ENCODE peak calls at places on chromosomes 3 and 15, in six cellular contexts. S is mesothelial cell of epicardium, X is chondrocyte, D is heart left ventricle, U is astrocyte of the spinal cord, P is fibroblast of the aortic adventitia. T is an unnamed sample.

GRCh38 chr3:110067527-110067926 is 730.2 kb upstream of the DPPA4 start:
- DNase-seq in S (no peak), P (no peak), X (no peak), U (peak; percentile 6), D (no peak), T (no peak)

GRCh38 chr3:190294030-190294429 is 28.2 kb downstream of the CLDN1 start:
- DNase-seq in X (no peak), P (no peak), D (no peak), U (no peak), S (no peak), T (no peak)

GRCh38 chr3:36282774-36283173 is 97.5 kb upstream of the STAC start:
- DNase-seq in D (no peak), S (no peak), P (no peak), X (no peak), U (no peak), T (no peak)

GRCh38 chr3:78794431-78794830 is 973.4 kb downstream of the ROBO1 start:
- DNase-seq in P (no peak), U (no peak), D (no peak), X (no peak), S (no peak), T (no peak)

GRCh38 chr3:163556804-163557203 is 1521.5 kb downstream of the SI start:
- DNase-seq in U (no peak), P (no peak), D (no peak), X (no peak), S (no peak), T (no peak)

GRCh38 chr3:12879191-12879815 is 37.9 kb upstream of the RPL32 start:
- DNase-seq in U (no peak), X (no peak), S (no peak), P (no peak), D (no peak), T (no peak)

GRCh38 chr3:111324645-111325044 is 217.4 kb upstream of the CD96 start:
- DNase-seq in D (no peak), P (no peak), S (no peak), U (no peak), X (no peak), T (no peak)

GRCh38 chr3:178629430-178630178 is 93.4 kb downstream of the KCNMB2 start:
- DNase-seq in U (no peak), P (no peak), D (no peak), X (no peak), S (no peak), T (no peak)

GRCh38 chr3:73622135-73622534 is 2.6 kb downstream of the PDZRN3 start:
- DNase-seq in S (peak; percentile 50), X (no peak), P (peak; percentile 67), D (peak; percentile 76), U (no peak), T (peak; percentile 17)

GRCh38 chr3:68148471-68148870 is 494.1 kb upstream of the SUCLG2 start:
- DNase-seq in X (no peak), U (no peak), P (no peak), D (no peak), S (no peak), T (no peak)

GRCh38 chr3:66744521-66744920 is 243.7 kb upstream of the LRIG1 start:
- DNase-seq in P (no peak), X (no peak), D (no peak), S (no peak), U (no peak), T (no peak)

GRCh38 chr3:143634991-143635390 is 213.3 kb downstream of the SLC9A9 start:
- DNase-seq in S (no peak), D (no peak), P (no peak), U (no peak), X (no peak), T (no peak)

GRCh38 chr3:188901671-188902331 is 270.0 kb upstream of the TPRG1 start:
- DNase-seq in X (no peak), D (no peak), P (no peak), S (no peak), U (no peak), T (no peak)

GRCh38 chr3:46993292-46993691 is 13.8 kb downstream of the NBEAL2 start:
- DNase-seq in D (no peak), U (no peak), X (no peak), S (no peak), P (no peak), T (no peak)

GRCh38 chr3:61172684-61173083 is 78.6 kb downstream of the FHIT start:
- DNase-seq in S (no peak), U (no peak), X (no peak), P (no peak), D (no peak), T (no peak)

GRCh38 chr3:159821148-159821547 is 167.5 kb upstream of the IL12A start:
- DNase-seq in U (peak; percentile 90), X (no peak), P (no peak), S (no peak), D (no peak), T (no peak)

GRCh38 chr15:39135989-39136388 is 444.9 kb upstream of the THBS1 start:
- DNase-seq in S (no peak), U (peak; percentile 89), P (peak; percentile 88), X (no peak), D (no peak), T (peak; percentile 92)

GRCh38 chr3:151969026-151969658 is 95.7 kb downstream of the SUCNR1 start:
- DNase-seq in X (no peak), P (no peak), U (no peak), D (no peak), S (no peak), T (no peak)

GRCh38 chr3:126523745-126524428 is at the start of gene CHST13:
- DNase-seq in U (peak; percentile 8), D (peak; percentile 78), S (peak; percentile 56), X (peak; percentile 85), P (no peak), T (no peak)

GRCh38 chr15:69647160-69647513 is 194.5 kb downstream of the RPLP1 start:
- DNase-seq in P (no peak), X (no peak), U (no peak), S (peak; percentile 36), D (no peak), T (no peak)

GRCh38 chr15:72451224-72451623 is 22.9 kb upstream of the ARIH1 start:
- DNase-seq in D (no peak), S (no peak), X (no peak), P (no peak), U (no peak), T (no peak)

GRCh38 chr15:70806992-70807712 is 43.8 kb upstream of the UACA start:
- DNase-seq in S (no peak), X (no peak), U (peak; percentile 45), P (no peak), D (peak; percentile 79), T (no peak)

GRCh38 chr15:77096131-77096530 is 25.2 kb upstream of the TSPAN3 start:
- DNase-seq in U (no peak), P (no peak), X (no peak), S (no peak), D (no peak), T (no peak)

GRCh38 chr15:77097317-77097721 is 26.4 kb upstream of the TSPAN3 start:
- DNase-seq in U (no peak), D (no peak), X (no peak), P (no peak), S (no peak), T (no peak)

GRCh38 chr15:77097921-77098320 is 27.0 kb upstream of the TSPAN3 start:
- DNase-seq in X (no peak), P (no peak), U (no peak), S (no peak), D (no peak), T (no peak)

GRCh38 chr15:77096541-77096940 is 25.6 kb upstream of the TSPAN3 start:
- DNase-seq in U (no peak), D (no peak), S (no peak), P (no peak), X (no peak), T (no peak)

GRCh38 chr15:77094397-77095030 is 23.6 kb upstream of the TSPAN3 start:
- DNase-seq in S (no peak), D (no peak), P (no peak), X (no peak), U (no peak), T (no peak)
- TF ChIP-seq CTCF in S (no peak), D (no peak), P (peak; percentile 11), X (peak; percentile 55), U (peak; percentile 30), T (peak; percentile 60)

DNA sequence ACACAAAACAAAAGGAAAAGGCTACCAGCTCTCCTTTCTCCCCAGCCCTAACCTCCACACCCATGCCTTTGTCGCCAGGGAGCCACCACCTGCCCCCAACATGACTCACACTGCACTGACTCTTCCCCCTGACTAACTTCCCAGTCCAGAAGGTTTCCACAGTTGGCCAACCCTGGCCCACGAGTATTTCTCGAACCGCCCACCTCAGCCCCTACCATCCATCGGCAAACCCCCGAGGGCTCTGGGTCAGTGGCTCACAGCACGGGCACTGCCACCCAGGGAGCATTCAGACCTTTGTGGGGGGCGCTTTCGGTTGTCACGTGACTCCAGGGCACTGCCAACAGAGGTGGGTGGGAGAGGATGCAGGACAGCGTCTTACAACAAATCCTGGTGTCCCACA is 152.3 kb downstream of the LRRC28 start:
- DNase-seq in U (no peak), P (no peak), X (peak; percentile 43), D (no peak), S (no peak), T (no peak)
- TF ChIP-seq CTCF in U (no peak), P (no peak), X (no peak), D (no peak), S (no peak), T (no peak)

DNA sequence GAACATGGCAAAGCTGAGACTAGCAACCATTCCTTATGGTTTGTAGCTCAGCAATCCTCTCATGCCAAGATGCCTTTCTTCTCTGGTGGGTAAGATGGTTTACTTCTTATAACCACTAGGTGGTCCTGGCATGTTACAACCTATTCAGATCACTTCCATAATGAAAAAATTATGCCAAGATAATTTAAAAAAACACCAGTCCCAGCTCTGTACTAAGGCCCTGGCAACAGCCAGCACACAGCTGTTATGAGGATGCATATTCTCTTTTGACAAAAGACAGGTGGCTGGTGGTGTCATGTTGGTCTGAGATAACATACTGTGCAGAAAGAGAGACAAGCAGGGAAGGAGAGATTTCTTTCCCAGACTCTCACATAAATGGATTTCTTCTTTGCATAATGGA is 65.7 kb upstream of the FRMD4B start:
- DNase-seq in S (no peak), D (no peak), X (no peak), U (no peak), P (no peak), T (no peak)
- TF ChIP-seq CTCF in S (peak; percentile 45), D (no peak), X (peak; percentile 54), U (peak; percentile 6), P (peak; percentile 11), T (peak; percentile 48)

DNA sequence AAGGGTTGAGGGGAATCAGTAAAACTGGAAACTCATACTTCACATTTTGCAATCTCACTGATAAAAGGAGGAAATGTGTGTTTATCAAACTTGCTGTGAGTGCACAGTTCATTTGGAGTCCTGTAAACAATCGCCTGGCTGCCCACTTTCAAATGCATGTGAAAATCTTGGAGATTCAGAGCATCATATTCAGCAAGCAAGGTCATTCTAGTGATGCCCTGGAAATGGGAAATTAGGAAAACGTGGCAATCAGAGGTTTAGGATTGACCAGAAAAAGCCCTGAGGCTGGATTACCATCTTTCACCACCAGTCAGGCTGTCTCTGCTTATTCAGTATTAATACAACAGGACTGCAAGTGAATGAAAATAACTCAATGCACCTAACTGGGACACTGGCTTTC is 23.9 kb downstream of the DPH6 start:
- DNase-seq in U (no peak), X (no peak), S (no peak), D (no peak), P (peak; percentile 11), T (peak; percentile 22)
- TF ChIP-seq CTCF in U (no peak), X (no peak), S (no peak), D (no peak), P (peak; percentile 9), T (peak; percentile 37)

GRCh38 chr15:73578036-73578435 is 55.2 kb downstream of the NPTN start:
- DNase-seq in X (no peak), S (no peak), D (no peak), U (no peak), P (no peak), T (no peak)
- TF ChIP-seq CTCF in X (no peak), S (no peak), D (no peak), U (no peak), P (no peak), T (no peak)

T was measured in HFFc6.